ENCODE peak calls at places on chromosome 5, in six cellular contexts. One of them, this sample, is unnamed.

GRCh38 chr5:105392122-105392709 is 1829.6 kb upstream of the NUDT12 start:
- DNase-seq in suprapubic skin: no peak
- DNase-seq in stomach: no peak
- DNase-seq in sigmoid colon: peak
- DNase-seq in HepG2: peak
- DNase-seq in upper lobe of left lung: peak
- DNase-seq in this sample: no peak

GRCh38 chr5:100188778-100189177 is 346.4 kb upstream of the FAM174A start:
- DNase-seq in sigmoid colon: no peak
- DNase-seq in upper lobe of left lung: no peak
- DNase-seq in HepG2: no peak
- DNase-seq in stomach: no peak
- DNase-seq in suprapubic skin: no peak
- DNase-seq in this sample: no peak

GRCh38 chr5:61919920-61920319 is 386.1 kb upstream of the KIF2A start:
- DNase-seq in HepG2: peak
- DNase-seq in suprapubic skin: no peak
- DNase-seq in sigmoid colon: no peak
- DNase-seq in upper lobe of left lung: no peak
- DNase-seq in stomach: peak
- DNase-seq in this sample: peak

GRCh38 chr5:159811712-159812111 is 104.6 kb upstream of the ADRA1B start:
- DNase-seq in HepG2: no peak
- DNase-seq in sigmoid colon: no peak
- DNase-seq in stomach: no peak
- DNase-seq in suprapubic skin: no peak
- DNase-seq in upper lobe of left lung: no peak
- DNase-seq in this sample: no peak

GRCh38 chr5:55113327-55113726 is 10.9 kb downstream of the GZMA start:
- DNase-seq in upper lobe of left lung: no peak
- DNase-seq in HepG2: no peak
- DNase-seq in suprapubic skin: no peak
- DNase-seq in stomach: no peak
- DNase-seq in sigmoid colon: no peak
- DNase-seq in this sample: no peak

GRCh38 chr5:157739388-157740045 is 4.0 kb upstream of the LSM11 start:
- DNase-seq in HepG2: no peak
- DNase-seq in suprapubic skin: no peak
- DNase-seq in sigmoid colon: no peak
- DNase-seq in stomach: no peak
- DNase-seq in upper lobe of left lung: no peak
- DNase-seq in this sample: no peak

GRCh38 chr5:669111-669841 is 23.9 kb downstream of the TPPP start:
- DNase-seq in suprapubic skin: peak
- DNase-seq in stomach: peak
- DNase-seq in HepG2: peak
- DNase-seq in sigmoid colon: peak
- DNase-seq in upper lobe of left lung: peak
- DNase-seq in this sample: no peak

GRCh38 chr5:35890021-35890740 is 33.5 kb downstream of the IL7R start:
- DNase-seq in HepG2: no peak
- DNase-seq in stomach: no peak
- DNase-seq in upper lobe of left lung: no peak
- DNase-seq in suprapubic skin: no peak
- DNase-seq in sigmoid colon: no peak
- DNase-seq in this sample: peak

GRCh38 chr5:143228597-143229293 is 174.7 kb downstream of the NR3C1 start:
- DNase-seq in stomach: no peak
- DNase-seq in HepG2: no peak
- DNase-seq in sigmoid colon: peak
- DNase-seq in upper lobe of left lung: no peak
- DNase-seq in suprapubic skin: no peak
- DNase-seq in this sample: no peak

GRCh38 chr5:143471041-143471509 is 67.6 kb upstream of the NR3C1 start:
- DNase-seq in HepG2: no peak
- DNase-seq in stomach: no peak
- DNase-seq in upper lobe of left lung: no peak
- DNase-seq in suprapubic skin: no peak
- DNase-seq in sigmoid colon: no peak
- DNase-seq in this sample: no peak

GRCh38 chr5:91179018-91179417 is 204.1 kb downstream of the ARRDC3 start:
- DNase-seq in stomach: no peak
- DNase-seq in sigmoid colon: no peak
- DNase-seq in upper lobe of left lung: no peak
- DNase-seq in HepG2: no peak
- DNase-seq in suprapubic skin: no peak
- DNase-seq in this sample: no peak

GRCh38 chr5:101080485-101081240 is 177.6 kb upstream of the ST8SIA4 start:
- DNase-seq in sigmoid colon: no peak
- DNase-seq in stomach: no peak
- DNase-seq in suprapubic skin: no peak
- DNase-seq in HepG2: no peak
- DNase-seq in upper lobe of left lung: no peak
- DNase-seq in this sample: no peak

GRCh38 chr5:28743362-28743761 is 1705.0 kb upstream of the CDH9 start:
- DNase-seq in HepG2: no peak
- DNase-seq in sigmoid colon: no peak
- DNase-seq in stomach: no peak
- DNase-seq in suprapubic skin: no peak
- DNase-seq in upper lobe of left lung: no peak
- DNase-seq in this sample: no peak

GRCh38 chr5:116668361-116668760 is 93.7 kb upstream of the SEMA6A start:
- DNase-seq in upper lobe of left lung: no peak
- DNase-seq in suprapubic skin: no peak
- DNase-seq in sigmoid colon: no peak
- DNase-seq in stomach: no peak
- DNase-seq in HepG2: peak
- DNase-seq in this sample: no peak

GRCh38 chr5:155512302-155512701 is 498.7 kb downstream of the KIF4B start:
- DNase-seq in sigmoid colon: no peak
- DNase-seq in HepG2: no peak
- DNase-seq in stomach: no peak
- DNase-seq in upper lobe of left lung: no peak
- DNase-seq in suprapubic skin: no peak
- DNase-seq in this sample: no peak

GRCh38 chr5:181282874-181283273 is 21.9 kb upstream of the TRIM52 start:
- DNase-seq in suprapubic skin: peak
- DNase-seq in HepG2: no peak
- DNase-seq in upper lobe of left lung: no peak
- DNase-seq in stomach: no peak
- DNase-seq in sigmoid colon: no peak
- DNase-seq in this sample: no peak

GRCh38 chr5:133387091-133387490 is 225.2 kb downstream of the FSTL4 start:
- DNase-seq in sigmoid colon: peak
- DNase-seq in suprapubic skin: peak
- DNase-seq in upper lobe of left lung: no peak
- DNase-seq in stomach: no peak
- DNase-seq in HepG2: no peak
- DNase-seq in this sample: peak

GRCh38 chr5:17411436-17411835 is 86.6 kb upstream of the TAF11L2 start:
- DNase-seq in sigmoid colon: no peak
- DNase-seq in stomach: no peak
- DNase-seq in suprapubic skin: no peak
- DNase-seq in HepG2: no peak
- DNase-seq in upper lobe of left lung: no peak
- DNase-seq in this sample: no peak

GRCh38 chr5:88515881-88516819 is 247.5 kb upstream of the TMEM161B start:
- DNase-seq in stomach: no peak
- DNase-seq in HepG2: no peak
- DNase-seq in suprapubic skin: no peak
- DNase-seq in upper lobe of left lung: no peak
- DNase-seq in sigmoid colon: no peak
- DNase-seq in this sample: no peak

GRCh38 chr5:173920024-173920753 is 32.0 kb downstream of the CPEB4 start:
- DNase-seq in stomach: no peak
- DNase-seq in sigmoid colon: no peak
- DNase-seq in HepG2: no peak
- DNase-seq in suprapubic skin: no peak
- DNase-seq in upper lobe of left lung: no peak
- DNase-seq in this sample: no peak

GRCh38 chr5:78648359-78649219 is at the start of gene LHFPL2:
- DNase-seq in sigmoid colon: peak
- DNase-seq in suprapubic skin: peak
- DNase-seq in HepG2: no peak
- DNase-seq in upper lobe of left lung: peak
- DNase-seq in stomach: peak
- DNase-seq in this sample: peak

GRCh38 chr5:76809141-76809540 is 9.7 kb upstream of the F2RL1 start:
- DNase-seq in suprapubic skin: no peak
- DNase-seq in sigmoid colon: no peak
- DNase-seq in upper lobe of left lung: no peak
- DNase-seq in stomach: no peak
- DNase-seq in HepG2: no peak
- DNase-seq in this sample: no peak

GRCh38 chr5:111694183-111694582 is 62.8 kb downstream of the NREP start:
- DNase-seq in suprapubic skin: no peak
- DNase-seq in sigmoid colon: no peak
- DNase-seq in HepG2: no peak
- DNase-seq in stomach: no peak
- DNase-seq in upper lobe of left lung: no peak
- DNase-seq in this sample: no peak

GRCh38 chr5:41218929-41219328 is 5.6 kb upstream of the C6 start:
- DNase-seq in HepG2: no peak
- DNase-seq in stomach: no peak
- DNase-seq in sigmoid colon: no peak
- DNase-seq in suprapubic skin: no peak
- DNase-seq in upper lobe of left lung: no peak
- DNase-seq in this sample: no peak

GRCh38 chr5:41211417-41211816 is 1.9 kb downstream of the C6 start:
- DNase-seq in HepG2: no peak
- DNase-seq in sigmoid colon: no peak
- DNase-seq in stomach: no peak
- DNase-seq in upper lobe of left lung: no peak
- DNase-seq in suprapubic skin: no peak
- DNase-seq in this sample: no peak

GRCh38 chr5:41213340-41213739 is at the start of gene C6:
- DNase-seq in stomach: no peak
- DNase-seq in sigmoid colon: no peak
- DNase-seq in HepG2: peak
- DNase-seq in upper lobe of left lung: no peak
- DNase-seq in suprapubic skin: no peak
- DNase-seq in this sample: no peak

GRCh38 chr5:41214199-41214598 is 867 bp upstream of the C6 start:
- DNase-seq in HepG2: peak
- DNase-seq in upper lobe of left lung: no peak
- DNase-seq in sigmoid colon: no peak
- DNase-seq in stomach: no peak
- DNase-seq in suprapubic skin: no peak
- DNase-seq in this sample: no peak

GRCh38 chr5:41212935-41213334 is 397 bp downstream of the C6 start:
- DNase-seq in HepG2: no peak
- DNase-seq in sigmoid colon: no peak
- DNase-seq in stomach: no peak
- DNase-seq in upper lobe of left lung: no peak
- DNase-seq in suprapubic skin: no peak
- DNase-seq in this sample: no peak
- H3K27ac ChIP-seq in HepG2: peak
- H3K27ac ChIP-seq in sigmoid colon: no peak
- H3K27ac ChIP-seq in stomach: no peak
- H3K27ac ChIP-seq in upper lobe of left lung: no peak
- H3K27ac ChIP-seq in suprapubic skin: no peak
- H3K27ac ChIP-seq in this sample: no peak

DNA sequence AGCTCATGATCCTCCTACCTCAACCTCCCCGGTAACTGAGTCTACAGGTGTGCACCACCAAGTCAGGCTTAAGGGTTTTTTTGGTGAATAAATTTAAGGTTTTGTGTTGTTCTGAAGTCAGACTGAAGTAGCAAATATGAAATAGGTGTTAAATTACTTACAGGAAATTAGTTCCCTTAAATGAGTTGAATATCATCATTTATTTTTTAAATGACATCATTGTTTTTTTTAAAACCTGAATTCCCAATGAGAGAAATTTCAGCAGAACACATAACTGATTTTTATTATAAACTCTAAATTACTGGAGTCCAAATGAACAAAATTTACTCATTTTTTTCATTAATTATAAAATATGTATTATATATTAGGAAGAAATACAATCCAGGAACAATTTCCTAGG is 33.0 kb upstream of the NRG2 start:
- DNase-seq in upper lobe of left lung: no peak
- DNase-seq in suprapubic skin: no peak
- DNase-seq in sigmoid colon: no peak
- DNase-seq in stomach: no peak
- DNase-seq in HepG2: no peak
- DNase-seq in this sample: no peak
- TF ChIP-seq POLR2AphosphoS5 in upper lobe of left lung: no peak
- TF ChIP-seq POLR2AphosphoS5 in suprapubic skin: no peak
- TF ChIP-seq POLR2AphosphoS5 in sigmoid colon: no peak
- TF ChIP-seq POLR2AphosphoS5 in stomach: no peak
- TF ChIP-seq POLR2AphosphoS5 in HepG2: no peak
- TF ChIP-seq POLR2AphosphoS5 in this sample: no peak

GRCh38 chr5:95954716-95955115 is 6.9 kb downstream of the ELL2 start:
- DNase-seq in upper lobe of left lung: no peak
- DNase-seq in sigmoid colon: no peak
- DNase-seq in stomach: no peak
- DNase-seq in HepG2: no peak
- DNase-seq in suprapubic skin: no peak
- DNase-seq in this sample: no peak

GRCh38 chr5:95957804-95958203 is 3.8 kb downstream of the ELL2 start:
- DNase-seq in stomach: no peak
- DNase-seq in suprapubic skin: no peak
- DNase-seq in upper lobe of left lung: no peak
- DNase-seq in HepG2: no peak
- DNase-seq in sigmoid colon: no peak
- DNase-seq in this sample: no peak

GRCh38 chr5:95958308-95959014 is 3.2 kb downstream of the ELL2 start:
- DNase-seq in HepG2: peak
- DNase-seq in stomach: peak
- DNase-seq in upper lobe of left lung: no peak
- DNase-seq in sigmoid colon: no peak
- DNase-seq in suprapubic skin: no peak
- DNase-seq in this sample: peak

GRCh38 chr5:95956900-95957293 is 4.8 kb downstream of the ELL2 start:
- DNase-seq in stomach: no peak
- DNase-seq in sigmoid colon: no peak
- DNase-seq in upper lobe of left lung: no peak
- DNase-seq in suprapubic skin: no peak
- DNase-seq in HepG2: no peak
- DNase-seq in this sample: no peak

GRCh38 chr5:95955996-95956899 is 5.4 kb downstream of the ELL2 start:
- DNase-seq in upper lobe of left lung: no peak
- DNase-seq in HepG2: no peak
- DNase-seq in suprapubic skin: no peak
- DNase-seq in stomach: no peak
- DNase-seq in sigmoid colon: no peak
- DNase-seq in this sample: peak
- H3K4me3 ChIP-seq in upper lobe of left lung: no peak
- H3K4me3 ChIP-seq in HepG2: peak
- H3K4me3 ChIP-seq in suprapubic skin: no peak
- H3K4me3 ChIP-seq in stomach: peak
- H3K4me3 ChIP-seq in sigmoid colon: no peak
- H3K4me3 ChIP-seq in this sample: peak

DNA sequence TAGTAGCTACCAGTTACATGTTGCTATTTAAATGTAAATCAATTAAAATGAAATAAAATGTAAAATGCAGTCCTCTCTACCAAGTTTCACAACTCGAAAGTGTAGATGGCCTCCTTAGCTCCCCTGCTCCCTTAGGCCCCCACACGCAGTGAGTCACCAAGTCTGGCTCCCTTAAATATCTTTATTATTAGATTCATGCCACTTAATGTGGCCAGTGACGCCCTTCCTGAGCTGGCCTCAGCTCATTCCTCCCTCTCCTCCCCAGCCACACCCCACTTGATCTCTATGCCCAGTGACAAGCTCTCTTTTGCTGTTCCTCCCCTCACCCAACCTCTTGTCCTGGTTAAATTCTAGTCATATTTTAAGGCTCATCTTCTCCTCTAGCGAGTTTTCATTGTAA is 88.5 kb upstream of the DNAH5 start:
- DNase-seq in HepG2: no peak
- DNase-seq in suprapubic skin: no peak
- DNase-seq in stomach: no peak
- DNase-seq in upper lobe of left lung: no peak
- DNase-seq in sigmoid colon: no peak
- DNase-seq in this sample: no peak
- H3K27ac ChIP-seq in HepG2: no peak
- H3K27ac ChIP-seq in suprapubic skin: no peak
- H3K27ac ChIP-seq in stomach: no peak
- H3K27ac ChIP-seq in upper lobe of left lung: no peak
- H3K27ac ChIP-seq in sigmoid colon: no peak
- H3K27ac ChIP-seq in this sample: no peak

This sample was measured in prostate gland.